ENCODE peak calls at places on chromosome 15, in nine cellular contexts. One of them, this sample, is unnamed.

GRCh38 chr15:74133071-74133702 is 2.8 kb downstream of the ISLR2 start:
- DNase-seq in H9: peak
- DNase-seq in activated effector memory CD4-positive, alpha-beta T cell treated with anti-CD3 and anti-CD28 coated beads, Interleukin-2, amount 50 U/mL, for 16 hours: no peak
- DNase-seq in astrocyte of the spinal cord: no peak
- DNase-seq in bronchial epithelial cell: no peak
- DNase-seq in H54: no peak
- DNase-seq in HT-29: no peak
- DNase-seq in CD4-positive, CD25-positive, alpha-beta regulatory T cell: no peak
- DNase-seq in ACHN: no peak
- DNase-seq in this sample: no peak

GRCh38 chr15:42037650-42038049 is 16.8 kb upstream of the PLA2G4E start:
- DNase-seq in HT-29: peak
- DNase-seq in astrocyte of the spinal cord: no peak
- DNase-seq in H9: no peak
- DNase-seq in activated effector memory CD4-positive, alpha-beta T cell treated with anti-CD3 and anti-CD28 coated beads, Interleukin-2, amount 50 U/mL, for 16 hours: no peak
- DNase-seq in CD4-positive, CD25-positive, alpha-beta regulatory T cell: no peak
- DNase-seq in H54: no peak
- DNase-seq in bronchial epithelial cell: peak
- DNase-seq in ACHN: no peak
- DNase-seq in this sample: peak

GRCh38 chr15:38130739-38131498 is 121.7 kb upstream of the SPRED1 start:
- DNase-seq in HT-29: peak
- DNase-seq in astrocyte of the spinal cord: peak
- DNase-seq in CD4-positive, CD25-positive, alpha-beta regulatory T cell: no peak
- DNase-seq in H9: no peak
- DNase-seq in activated effector memory CD4-positive, alpha-beta T cell treated with anti-CD3 and anti-CD28 coated beads, Interleukin-2, amount 50 U/mL, for 16 hours: no peak
- DNase-seq in bronchial epithelial cell: peak
- DNase-seq in H54: peak
- DNase-seq in ACHN: peak
- DNase-seq in this sample: peak

GRCh38 chr15:75553659-75554058 is 25.5 kb downstream of the PTPN9 start:
- DNase-seq in HT-29: no peak
- DNase-seq in H9: no peak
- DNase-seq in bronchial epithelial cell: no peak
- DNase-seq in astrocyte of the spinal cord: no peak
- DNase-seq in activated effector memory CD4-positive, alpha-beta T cell treated with anti-CD3 and anti-CD28 coated beads, Interleukin-2, amount 50 U/mL, for 16 hours: no peak
- DNase-seq in H54: no peak
- DNase-seq in CD4-positive, CD25-positive, alpha-beta regulatory T cell: no peak
- DNase-seq in ACHN: no peak
- DNase-seq in this sample: no peak

GRCh38 chr15:50485389-50485788 is 61.1 kb downstream of the USP50 start:
- DNase-seq in HT-29: no peak
- DNase-seq in ACHN: no peak
- DNase-seq in CD4-positive, CD25-positive, alpha-beta regulatory T cell: no peak
- DNase-seq in H54: no peak
- DNase-seq in bronchial epithelial cell: no peak
- DNase-seq in H9: no peak
- DNase-seq in astrocyte of the spinal cord: no peak
- DNase-seq in activated effector memory CD4-positive, alpha-beta T cell treated with anti-CD3 and anti-CD28 coated beads, Interleukin-2, amount 50 U/mL, for 16 hours: no peak
- DNase-seq in this sample: no peak

GRCh38 chr15:59678620-59679019 is 10.5 kb downstream of the BNIP2 start:
- DNase-seq in bronchial epithelial cell: no peak
- DNase-seq in HT-29: no peak
- DNase-seq in H9: no peak
- DNase-seq in activated effector memory CD4-positive, alpha-beta T cell treated with anti-CD3 and anti-CD28 coated beads, Interleukin-2, amount 50 U/mL, for 16 hours: no peak
- DNase-seq in ACHN: no peak
- DNase-seq in H54: no peak
- DNase-seq in CD4-positive, CD25-positive, alpha-beta regulatory T cell: no peak
- DNase-seq in astrocyte of the spinal cord: no peak
- DNase-seq in this sample: no peak

GRCh38 chr15:60005352-60006202 is 1.5 kb downstream of the FOXB1 start:
- DNase-seq in H9: peak
- DNase-seq in CD4-positive, CD25-positive, alpha-beta regulatory T cell: no peak
- DNase-seq in activated effector memory CD4-positive, alpha-beta T cell treated with anti-CD3 and anti-CD28 coated beads, Interleukin-2, amount 50 U/mL, for 16 hours: no peak
- DNase-seq in ACHN: no peak
- DNase-seq in H54: no peak
- DNase-seq in HT-29: no peak
- DNase-seq in bronchial epithelial cell: no peak
- DNase-seq in astrocyte of the spinal cord: no peak
- DNase-seq in this sample: no peak

GRCh38 chr15:70788114-70789049 is 25.0 kb upstream of the UACA start:
- DNase-seq in astrocyte of the spinal cord: peak
- DNase-seq in CD4-positive, CD25-positive, alpha-beta regulatory T cell: no peak
- DNase-seq in ACHN: peak
- DNase-seq in bronchial epithelial cell: no peak
- DNase-seq in H9: no peak
- DNase-seq in activated effector memory CD4-positive, alpha-beta T cell treated with anti-CD3 and anti-CD28 coated beads, Interleukin-2, amount 50 U/mL, for 16 hours: no peak
- DNase-seq in HT-29: peak
- DNase-seq in H54: no peak
- DNase-seq in this sample: peak

GRCh38 chr15:62559049-62559733 is 394.1 kb upstream of the C2CD4B start:
- DNase-seq in activated effector memory CD4-positive, alpha-beta T cell treated with anti-CD3 and anti-CD28 coated beads, Interleukin-2, amount 50 U/mL, for 16 hours: no peak
- DNase-seq in H54: no peak
- DNase-seq in HT-29: no peak
- DNase-seq in CD4-positive, CD25-positive, alpha-beta regulatory T cell: no peak
- DNase-seq in ACHN: no peak
- DNase-seq in astrocyte of the spinal cord: no peak
- DNase-seq in bronchial epithelial cell: no peak
- DNase-seq in H9: no peak
- DNase-seq in this sample: no peak

GRCh38 chr15:25982736-25983135 is 119.6 kb upstream of the ATP10A start:
- DNase-seq in ACHN: no peak
- DNase-seq in bronchial epithelial cell: no peak
- DNase-seq in CD4-positive, CD25-positive, alpha-beta regulatory T cell: no peak
- DNase-seq in HT-29: no peak
- DNase-seq in astrocyte of the spinal cord: no peak
- DNase-seq in activated effector memory CD4-positive, alpha-beta T cell treated with anti-CD3 and anti-CD28 coated beads, Interleukin-2, amount 50 U/mL, for 16 hours: no peak
- DNase-seq in H9: no peak
- DNase-seq in H54: no peak
- DNase-seq in this sample: no peak

GRCh38 chr15:94924057-94924456 is 692.7 kb downstream of the MCTP2 start:
- DNase-seq in HT-29: no peak
- DNase-seq in ACHN: no peak
- DNase-seq in bronchial epithelial cell: no peak
- DNase-seq in activated effector memory CD4-positive, alpha-beta T cell treated with anti-CD3 and anti-CD28 coated beads, Interleukin-2, amount 50 U/mL, for 16 hours: no peak
- DNase-seq in H9: no peak
- DNase-seq in H54: no peak
- DNase-seq in CD4-positive, CD25-positive, alpha-beta regulatory T cell: no peak
- DNase-seq in astrocyte of the spinal cord: no peak
- DNase-seq in this sample: no peak

GRCh38 chr15:95259513-95259912 is 1028.2 kb downstream of the MCTP2 start:
- DNase-seq in H54: peak
- DNase-seq in activated effector memory CD4-positive, alpha-beta T cell treated with anti-CD3 and anti-CD28 coated beads, Interleukin-2, amount 50 U/mL, for 16 hours: peak
- DNase-seq in HT-29: peak
- DNase-seq in CD4-positive, CD25-positive, alpha-beta regulatory T cell: no peak
- DNase-seq in astrocyte of the spinal cord: peak
- DNase-seq in bronchial epithelial cell: peak
- DNase-seq in H9: peak
- DNase-seq in ACHN: peak
- DNase-seq in this sample: peak

GRCh38 chr15:89982315-89983055 is 18.6 kb upstream of the ZNF710 start:
- DNase-seq in bronchial epithelial cell: no peak
- DNase-seq in CD4-positive, CD25-positive, alpha-beta regulatory T cell: no peak
- DNase-seq in ACHN: no peak
- DNase-seq in HT-29: no peak
- DNase-seq in H54: no peak
- DNase-seq in astrocyte of the spinal cord: no peak
- DNase-seq in activated effector memory CD4-positive, alpha-beta T cell treated with anti-CD3 and anti-CD28 coated beads, Interleukin-2, amount 50 U/mL, for 16 hours: no peak
- DNase-seq in H9: peak
- DNase-seq in this sample: no peak

GRCh38 chr15:62997441-62997840 is 45.1 kb upstream of the TPM1 start:
- DNase-seq in activated effector memory CD4-positive, alpha-beta T cell treated with anti-CD3 and anti-CD28 coated beads, Interleukin-2, amount 50 U/mL, for 16 hours: no peak
- DNase-seq in bronchial epithelial cell: no peak
- DNase-seq in HT-29: no peak
- DNase-seq in H9: no peak
- DNase-seq in CD4-positive, CD25-positive, alpha-beta regulatory T cell: no peak
- DNase-seq in astrocyte of the spinal cord: no peak
- DNase-seq in ACHN: no peak
- DNase-seq in H54: no peak
- DNase-seq in this sample: peak

GRCh38 chr15:22961661-22962221 is 18.4 kb downstream of the CYFIP1 start:
- DNase-seq in CD4-positive, CD25-positive, alpha-beta regulatory T cell: no peak
- DNase-seq in astrocyte of the spinal cord: peak
- DNase-seq in activated effector memory CD4-positive, alpha-beta T cell treated with anti-CD3 and anti-CD28 coated beads, Interleukin-2, amount 50 U/mL, for 16 hours: no peak
- DNase-seq in H54: no peak
- DNase-seq in HT-29: no peak
- DNase-seq in bronchial epithelial cell: no peak
- DNase-seq in ACHN: no peak
- DNase-seq in H9: no peak
- DNase-seq in this sample: no peak

GRCh38 chr15:54150255-54150654 is 172.0 kb downstream of the UNC13C start:
- DNase-seq in HT-29: no peak
- DNase-seq in activated effector memory CD4-positive, alpha-beta T cell treated with anti-CD3 and anti-CD28 coated beads, Interleukin-2, amount 50 U/mL, for 16 hours: no peak
- DNase-seq in CD4-positive, CD25-positive, alpha-beta regulatory T cell: no peak
- DNase-seq in H9: no peak
- DNase-seq in astrocyte of the spinal cord: no peak
- DNase-seq in ACHN: no peak
- DNase-seq in H54: no peak
- DNase-seq in bronchial epithelial cell: peak
- DNase-seq in this sample: peak

GRCh38 chr15:77499087-77499765 is 78.5 kb downstream of the HMG20A start:
- DNase-seq in astrocyte of the spinal cord: no peak
- DNase-seq in H54: no peak
- DNase-seq in bronchial epithelial cell: no peak
- DNase-seq in HT-29: no peak
- DNase-seq in ACHN: no peak
- DNase-seq in activated effector memory CD4-positive, alpha-beta T cell treated with anti-CD3 and anti-CD28 coated beads, Interleukin-2, amount 50 U/mL, for 16 hours: no peak
- DNase-seq in H9: no peak
- DNase-seq in CD4-positive, CD25-positive, alpha-beta regulatory T cell: no peak
- DNase-seq in this sample: no peak